ENCODE peak calls at places on chromosomes 1 and 21, in six cellular contexts. I is activated CD8-positive, alpha-beta memory T cell treated with anti-CD3 and anti-CD28 coated beads for 4 hours; H is activated T-cell treated with anti-CD3 and anti-CD28 coated beads, Interleukin-2, amount 50 U/mL, for 72 hours; P is immature natural killer cell; C is globus pallidus; M is frontal cortex. Q is an unnamed sample.

GRCh38 chr21:32096411-32096810 is 182.4 kb downstream of the MIS18A start:
- DNase-seq in I (no peak), H (no peak), P (no peak), C (no peak), M (no peak), Q (peak; percentile 28)

GRCh38 chr21:33281101-33281652 is 15.0 kb downstream of the IL10RB start:
- DNase-seq in I (no peak), H (no peak), P (no peak), C (no peak), M (no peak), Q (no peak)

GRCh38 chr1:116288201-116288598 is 84.8 kb upstream of the ATP1A1 start:
- DNase-seq in I (no peak), H (no peak), P (no peak), C (no peak), M (no peak), Q (no peak)

GRCh38 chr1:72419229-72419628 is 136.9 kb upstream of the NEGR1 start:
- DNase-seq in I (no peak), H (no peak), P (no peak), C (no peak), M (no peak), Q (no peak)

GRCh38 chr1:14742181-14742980 is 143.9 kb downstream of the KAZN start:
- DNase-seq in I (no peak), H (no peak), P (no peak), C (no peak), M (no peak), Q (no peak)

GRCh38 chr1:193019442-193020026 is 39.6 kb downstream of the UCHL5 start:
- DNase-seq in I (no peak), H (no peak), P (peak; percentile 50), C (peak; percentile 40), M (peak; percentile 4), Q (peak; percentile 63)

GRCh38 chr1:44044071-44044801 is 13.0 kb upstream of the SLC6A9 start:
- DNase-seq in I (no peak), H (no peak), P (no peak), C (no peak), M (no peak), Q (no peak)

GRCh38 chr1:229199892-229200291 is 71.0 kb upstream of the RAB4A start:
- DNase-seq in I (no peak), H (peak; percentile 19), P (peak; percentile 48), C (no peak), M (no peak), Q (no peak)

GRCh38 chr1:97553975-97554374 is 366.9 kb downstream of the DPYD start:
- DNase-seq in I (no peak), H (no peak), P (no peak), C (no peak), M (no peak), Q (no peak)

GRCh38 chr1:2803931-2804627 is 2.6 kb upstream of the TTC34 start:
- DNase-seq in I (no peak), H (no peak), P (no peak), C (no peak), M (no peak), Q (no peak)

GRCh38 chr1:109040627-109041613 is 982 bp downstream of the WDR47 start:
- DNase-seq in I (no peak), H (peak; percentile 43), P (no peak), C (peak; percentile 30), M (no peak), Q (peak; percentile 27)

GRCh38 chr1:94796269-94796668 is 23.9 kb upstream of the SLC44A3 start:
- DNase-seq in I (no peak), H (no peak), P (no peak), C (no peak), M (no peak), Q (no peak)